ENCODE peak calls at places on chromosomes 16 and 17, in ten cellular contexts. K, Q, T, C, J, H, I, V, D and X are unnamed samples.

GRCh38 chr16:58455750-58456149 is 44.2 kb upstream of the NDRG4 start:
- DNase-seq in K (no peak), Q (no peak), T (no peak), C (no peak), J (no peak), H (no peak), I (no peak), V (no peak), D (no peak), X (no peak)

GRCh38 chr17:78107457-78107856 is 21.1 kb downstream of the TMC6 start:
- DNase-seq in K (no peak), Q (peak; percentile 54), T (no peak), C (no peak), J (peak; percentile 18), H (no peak), I (peak; percentile 13), V (no peak), D (no peak), X (no peak)

GRCh38 chr16:55508941-55509920 is at the start of gene LPCAT2:
- DNase-seq in K (peak; percentile 79), Q (peak; percentile 90), T (peak; percentile 52), C (peak; percentile 94), J (peak; percentile 90), H (peak; percentile 85), I (peak; percentile 92), V (peak; percentile 91), D (peak; percentile 77), X (no peak)

GRCh38 chr16:21214086-21214485 is 2.7 kb upstream of the ZP2 start:
- DNase-seq in K (no peak), Q (no peak), T (no peak), C (no peak), J (no peak), H (no peak), I (no peak), V (no peak), D (no peak), X (no peak)

GRCh38 chr17:48570325-48571023 is 7.7 kb downstream of the HOXB4 start:
- DNase-seq in K (no peak), Q (peak; percentile 61), T (no peak), C (no peak), J (no peak), H (no peak), I (no peak), V (no peak), D (no peak), X (no peak)

GRCh38 chr17:8283356-8283755 is 5.1 kb upstream of the RANGRF start:
- DNase-seq in K (no peak), Q (no peak), T (no peak), C (no peak), J (no peak), H (no peak), I (no peak), V (no peak), D (no peak), X (no peak)

GRCh38 chr16:70735141-70735979 is 49.5 kb upstream of the MTSS2 start:
- DNase-seq in K (no peak), Q (peak; percentile 85), T (no peak), C (no peak), J (peak; percentile 52), H (peak; percentile 71), I (peak; percentile 57), V (no peak), D (no peak), X (no peak)

GRCh38 chr17:34993031-34993430 is 12.7 kb downstream of the LIG3 start:
- DNase-seq in K (no peak), Q (no peak), T (no peak), C (no peak), J (no peak), H (no peak), I (no peak), V (no peak), D (no peak), X (no peak)

GRCh38 chr17:36706437-36706731 is 105.0 kb downstream of the MRM1 start:
- DNase-seq in K (no peak), Q (no peak), T (no peak), C (no peak), J (no peak), H (no peak), I (no peak), V (no peak), D (no peak), X (no peak)

GRCh38 chr16:10835281-10835931 is 16.8 kb upstream of the TVP23A start:
- DNase-seq in K (no peak), Q (no peak), T (no peak), C (no peak), J (no peak), H (no peak), I (no peak), V (no peak), D (no peak), X (no peak)

GRCh38 chr17:78266231-78266631 is 34.8 kb downstream of the TMEM235 start:
- DNase-seq in K (no peak), Q (no peak), T (no peak), C (peak; percentile 54), J (no peak), H (no peak), I (no peak), V (no peak), D (no peak), X (no peak)

GRCh38 chr16:30619207-30619606 is 9.0 kb upstream of the ZNF689 start:
- DNase-seq in K (no peak), Q (peak; percentile 21), T (no peak), C (no peak), J (no peak), H (no peak), I (no peak), V (no peak), D (no peak), X (no peak)

GRCh38 chr17:39722965-39723848 is 7.1 kb downstream of the MIEN1 start:
- DNase-seq in K (peak; percentile 41), Q (no peak), T (no peak), C (no peak), J (no peak), H (no peak), I (no peak), V (peak; percentile 65), D (no peak), X (no peak)

GRCh38 chr17:31415004-31415454 is 23.6 kb downstream of the RAB11FIP4 start:
- DNase-seq in K (no peak), Q (no peak), T (no peak), C (no peak), J (no peak), H (no peak), I (no peak), V (peak; percentile 19), D (no peak), X (no peak)
- TF ChIP-seq CTCF in K (no peak), Q (no peak), T (no peak), C (no peak), J (no peak), H (no peak), I (no peak), V (no peak), D (no peak), X (no peak)

GRCh38 chr16:78290498-78291271 is 191.2 kb downstream of the WWOX start:
- DNase-seq in K (no peak), Q (no peak), T (no peak), C (no peak), J (no peak), H (no peak), I (no peak), V (no peak), D (no peak), X (no peak)

GRCh38 chr16:78288915-78289314 is 189.5 kb downstream of the WWOX start:
- DNase-seq in K (no peak), Q (no peak), T (no peak), C (no peak), J (no peak), H (no peak), I (no peak), V (no peak), D (no peak), X (no peak)

GRCh38 chr16:78289368-78289767 is 189.9 kb downstream of the WWOX start:
- DNase-seq in K (no peak), Q (no peak), T (no peak), C (no peak), J (no peak), H (no peak), I (no peak), V (no peak), D (no peak), X (peak; percentile 51)

GRCh38 chr16:78291642-78292041 is 192.2 kb downstream of the WWOX start:
- DNase-seq in K (no peak), Q (no peak), T (no peak), C (peak; percentile 22), J (no peak), H (no peak), I (peak; percentile 33), V (no peak), D (no peak), X (no peak)

DNA sequence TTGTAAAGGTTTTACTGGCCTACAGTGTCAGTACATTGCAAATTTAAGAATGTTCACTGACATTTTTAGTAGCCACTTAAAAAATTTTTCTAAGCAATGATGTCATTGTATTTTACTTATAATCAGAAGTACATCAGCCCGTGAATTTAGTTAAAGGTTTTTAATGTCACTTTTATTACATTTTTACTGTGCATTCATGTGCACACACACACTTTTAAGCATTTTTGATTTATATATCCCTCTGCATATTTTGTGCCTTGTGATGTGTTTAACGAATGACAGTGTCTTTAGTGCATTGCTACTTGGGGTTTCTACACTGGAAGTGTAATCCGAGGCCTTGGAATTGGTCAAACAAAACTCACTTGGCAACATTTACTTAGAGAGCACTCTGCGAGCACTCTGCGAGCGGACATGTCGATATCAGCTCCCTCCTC is 190.4 kb downstream of the WWOX start:
- DNase-seq in K (no peak), Q (no peak), T (no peak), C (no peak), J (no peak), H (no peak), I (no peak), V (no peak), D (no peak), X (peak; percentile 31)
- H3K4me3 ChIP-seq in K (no peak overlapping the region), Q (no peak overlapping the region), T (no peak overlapping the region), C (no peak overlapping the region), J (no peak overlapping the region), H (no peak overlapping the region), I (no peak overlapping the region), V (no peak overlapping the region), D (no peak overlapping the region), X (peak overlapping the region; percentile 0)

GRCh38 chr17:61131555-61131954 is 268.1 kb upstream of the TBX2 start:
- DNase-seq in K (no peak), Q (no peak), T (no peak), C (no peak), J (no peak), H (no peak), I (no peak), V (no peak), D (no peak), X (no peak)
- TF ChIP-seq CTCF in K (no peak), Q (no peak), T (no peak), C (no peak), J (no peak), H (no peak), I (no peak), V (no peak), D (no peak), X (no peak)

DNA sequence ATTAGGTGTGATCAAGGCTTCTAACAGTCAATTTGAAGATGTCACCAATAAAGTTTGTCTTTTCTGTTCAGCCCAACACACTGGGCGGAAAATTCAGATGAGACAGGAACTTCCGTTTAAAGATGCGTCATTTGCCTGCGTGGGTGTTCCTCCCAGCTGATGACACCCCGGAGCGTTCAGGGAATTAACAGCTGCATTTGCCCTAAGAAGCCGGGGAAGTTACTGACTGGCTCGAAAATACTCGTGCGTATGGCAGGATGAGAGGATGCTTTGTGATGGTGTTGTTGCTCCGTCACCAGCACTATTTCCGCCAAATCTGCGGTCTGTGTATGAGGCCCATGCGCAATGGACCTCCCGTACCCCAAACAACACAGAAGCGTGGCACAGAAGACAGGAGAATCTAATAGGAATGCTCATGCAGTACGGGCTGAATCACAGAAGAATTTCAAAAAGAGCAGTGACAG is 11.9 kb upstream of the PVALEF start:
- DNase-seq in K (no peak), Q (no peak), T (no peak), C (no peak), J (peak; percentile 87), H (peak; percentile 29), I (no peak), V (no peak), D (peak; percentile 85), X (no peak)
- H3K4me3 ChIP-seq in K (no peak overlapping the region), Q (no peak overlapping the region), T (no peak overlapping the region), C (no peak overlapping the region), J (no peak overlapping the region), H (no peak overlapping the region), I (no peak overlapping the region), V (no peak overlapping the region), D (peak overlapping the region; percentile 0), X (no peak overlapping the region)